ENCODE peak calls at places on chromosomes 2 and 18, in ten cellular contexts. N is upper lobe of right lung; K is body of pancreas; B is NCI-H460; A is T-helper 1 cell; S is effector memory CD8-positive, alpha-beta T cell; R is mucosa of gallbladder; D is astrocyte of the spinal cord; Q is retina; Z is activated CD4-positive, alpha-beta T cell treated with anti-CD3 and anti-CD28 coated beads, Interleukin-2, amount 10 ng/mL, durations not matched to agents 7 days and 5 days. E is an unnamed sample.

GRCh38 chr2:31249009-31249690 is 15.2 kb downstream of the EHD3 start:
- DNase-seq in S (no peak), K (no peak), D (no peak), Q (no peak), Z (no peak), N (no peak), R (no peak), B (no peak), A (no peak), E (no peak)

GRCh38 chr2:217331577-217332139 is 471.8 kb upstream of the TNP1 start:
- DNase-seq in Z (no peak), A (no peak), B (no peak), S (no peak), D (peak; percentile 71), N (no peak), K (peak; percentile 21), Q (peak; percentile 50), R (peak; percentile 57), E (peak; percentile 28)

GRCh38 chr2:54949431-54949830 is 100.8 kb downstream of the RTN4 start:
- DNase-seq in Q (no peak), Z (no peak), B (no peak), K (no peak), D (no peak), A (no peak), N (no peak), R (no peak), S (no peak), E (no peak)

GRCh38 chr18:79100944-79101343 is 31.8 kb downstream of the ATP9B start:
- DNase-seq in Q (no peak), N (no peak), S (no peak), B (no peak), K (no peak), D (no peak), R (no peak), A (no peak), Z (no peak), E (no peak)

GRCh38 chr2:65369980-65370379 is 62.4 kb downstream of the SPRED2 start:
- DNase-seq in R (no peak), A (no peak), Q (no peak), S (no peak), K (no peak), Z (no peak), D (no peak), B (no peak), N (no peak), E (no peak)

GRCh38 chr18:74596959-74597661 is 560 bp upstream of the ZNF407 start:
- DNase-seq in B (peak; percentile 0), K (peak; percentile 63), N (peak; percentile 87), A (peak; percentile 61), Q (peak; percentile 98), R (peak; percentile 56), D (peak; percentile 80), S (peak; percentile 71), Z (peak; percentile 73), E (peak; percentile 83)

GRCh38 chr2:230408244-230408842 is 7.7 kb upstream of the SP100 start:
- DNase-seq in R (no peak), Z (no peak), B (no peak), Q (no peak), D (peak; percentile 61), K (no peak), N (no peak), A (no peak), S (no peak), E (peak; percentile 40)

GRCh38 chr2:28277466-28277865 is 115.2 kb upstream of the FOSL2 start:
- DNase-seq in B (no peak), R (no peak), Z (no peak), D (no peak), A (no peak), S (no peak), N (no peak), Q (no peak), K (no peak), E (no peak)

GRCh38 chr2:11203480-11203879 is 48.2 kb downstream of the SLC66A3 start:
- DNase-seq in B (peak; percentile 69), Z (no peak), D (peak; percentile 53), S (no peak), N (no peak), K (no peak), A (no peak), R (no peak), Q (no peak), E (no peak)

GRCh38 chr2:126704434-126705165 is 48.6 kb downstream of the GYPC start:
- DNase-seq in Z (no peak), R (peak; percentile 32), N (no peak), K (no peak), A (no peak), B (no peak), D (peak; percentile 57), Q (no peak), S (no peak), E (no peak)

GRCh38 chr2:119178811-119179601 is 20.5 kb upstream of the C1QL2 start:
- DNase-seq in R (peak; percentile 37), A (no peak), N (no peak), Z (no peak), B (no peak), D (no peak), S (no peak), K (peak; percentile 28), Q (peak; percentile 73), E (no peak)

GRCh38 chr2:146602856-146603255 is 1242.0 kb upstream of the ACVR2A start:
- DNase-seq in D (no peak), Z (no peak), A (no peak), Q (no peak), R (peak; percentile 10), N (no peak), K (no peak), S (no peak), B (no peak), E (no peak)

GRCh38 chr2:176664478-176664877 is 395.2 kb downstream of the MTX2 start:
- DNase-seq in K (no peak), B (no peak), D (no peak), Z (no peak), R (no peak), N (no peak), S (no peak), Q (no peak), A (no peak), E (no peak)

GRCh38 chr18:70234667-70235459 is 29.4 kb upstream of the RTTN start:
- DNase-seq in S (no peak), R (peak; percentile 55), K (no peak), B (peak; percentile 35), Q (peak; percentile 34), Z (no peak), A (no peak), D (no peak), N (no peak), E (no peak)

E was measured in right lobe of liver.